ENCODE peak calls at places on chromosomes 6 and 20, in four cellular contexts. S is central memory CD4-positive, alpha-beta T cell; P is activated CD4-positive, alpha-beta T cell treated with anti-CD3 and anti-CD28 coated beads, Interleukin-2, amount 50 U/mL, for 48 hours; A is fibroblast of villous mesenchyme. W is an unnamed sample.

GRCh38 chr6:52929321-52930164 is 20.0 kb upstream of the GSTA3 start:
- DNase-seq in A (peak; percentile 79), P (no peak), S (no peak), W (peak; percentile 79)

GRCh38 chr6:73123632-73124329 is 101.5 kb downstream of the KHDC1L start:
- DNase-seq in A (no peak), P (no peak), S (no peak), W (no peak)

GRCh38 chr6:37546141-37546871 is 46.6 kb upstream of the CCDC167 start:
- DNase-seq in P (peak; percentile 29), A (no peak), S (no peak), W (no peak)

GRCh38 chr6:91167846-91168245 is 581.0 kb upstream of the MAP3K7 start:
- DNase-seq in S (no peak), P (no peak), A (no peak), W (no peak)

GRCh38 chr6:32570363-32570905 is 19.2 kb downstream of the HLA-DRB1 start:
- DNase-seq in A (no peak), S (no peak), P (no peak), W (no peak)

GRCh38 chr6:84912472-84913143 is 148.2 kb upstream of the TBX18 start:
- DNase-seq in S (no peak), A (no peak), P (no peak), W (no peak)

GRCh38 chr6:81997091-81997926 is 244.8 kb upstream of the TENT5A start:
- DNase-seq in A (peak; percentile 91), S (no peak), P (no peak), W (no peak)

GRCh38 chr6:12296255-12296573 is 6.1 kb downstream of the EDN1 start:
- DNase-seq in A (peak; percentile 49), P (no peak), S (no peak), W (no peak)

GRCh38 chr6:13769655-13770053 is 44.7 kb downstream of the MCUR1 start:
- DNase-seq in P (peak; percentile 39), A (no peak), S (no peak), W (no peak)

GRCh38 chr20:21436186-21436585 is 38.9 kb upstream of the NKX2-4 start:
- DNase-seq in P (no peak), S (no peak), A (peak; percentile 31), W (peak; percentile 49)

GRCh38 chr6:25172819-25173218 is 106.4 kb upstream of the CARMIL1 start:
- DNase-seq in A (peak; percentile 93), P (no peak), S (no peak), W (peak; percentile 47)

GRCh38 chr20:11502051-11502450 is 415.6 kb upstream of the BTBD3 start:
- DNase-seq in P (no peak), S (no peak), A (no peak), W (no peak)

GRCh38 chr6:107807186-107807585 is 16.9 kb downstream of the SCML4 start:
- DNase-seq in P (no peak), A (no peak), S (no peak), W (no peak)

GRCh38 chr20:43446361-43446879 is 11.3 kb upstream of the SRSF6 start:
- DNase-seq in P (no peak), S (no peak), A (no peak), W (no peak)

GRCh38 chr6:110618591-110619267 is 142.3 kb upstream of the SLC22A16 start:
- DNase-seq in A (peak; percentile 3), P (no peak), S (no peak), W (no peak)

GRCh38 chr6:157893238-157893637 is 70.2 kb downstream of the SNX9 start:
- DNase-seq in P (peak; percentile 15), S (peak; percentile 63), A (no peak), W (no peak)

GRCh38 chr6:133286765-133287164 is 45.6 kb downstream of the EYA4 start:
- DNase-seq in P (no peak), A (peak; percentile 1), S (no peak), W (no peak)

GRCh38 chr20:62644802-62645496 is 2.6 kb downstream of the SLCO4A1 start:
- DNase-seq in A (no peak), S (no peak), P (no peak), W (no peak)

GRCh38 chr6:161393839-161394364 is 120.0 kb upstream of the AGPAT4 start:
- DNase-seq in P (peak; percentile 56), S (peak; percentile 71), A (peak; percentile 87), W (no peak)

GRCh38 chr20:35762461-35762860 is 9.4 kb upstream of the PHF20 start:
- DNase-seq in S (no peak), A (no peak), P (no peak), W (no peak)

GRCh38 chr20:13554706-13555105 is 84.0 kb downstream of the TASP1 start:
- DNase-seq in P (no peak), S (no peak), A (no peak), W (no peak)

GRCh38 chr6:25635886-25636317 is 16.1 kb upstream of the SCGN start:
- DNase-seq in S (no peak), A (no peak), P (no peak), W (no peak)

GRCh38 chr6:68559052-68559451 is 76.0 kb upstream of the ADGRB3 start:
- DNase-seq in S (no peak), A (no peak), P (no peak), W (no peak)

GRCh38 chr6:40293824-40294188 is 293.4 kb downstream of the LRFN2 start:
- DNase-seq in P (no peak), A (no peak), S (no peak), W (no peak)

GRCh38 chr20:50628853-50629674 is 62.3 kb downstream of the RIPOR3 start:
- DNase-seq in S (no peak), P (no peak), A (no peak), W (no peak)

GRCh38 chr6:167209577-167209975 is 51.8 kb upstream of the GPR31 start:
- DNase-seq in S (no peak), P (no peak), A (no peak), W (no peak)

GRCh38 chr6:69416739-69417138 is 380.1 kb downstream of the LMBRD1 start:
- DNase-seq in P (no peak), A (no peak), S (no peak), W (no peak)

GRCh38 chr20:51449498-51450220 is 92.9 kb downstream of the NFATC2 start:
- DNase-seq in S (no peak), P (no peak), A (no peak), W (no peak)

GRCh38 chr6:167044696-167045095 is 45.5 kb downstream of the CEP43 start:
- DNase-seq in S (no peak), A (peak; percentile 16), P (no peak), W (no peak)

GRCh38 chr6:5619249-5619648 is 357.9 kb downstream of the FARS2 start:
- DNase-seq in P (peak; percentile 14), A (no peak), S (peak; percentile 9), W (no peak)

W was measured in H54.